ENCODE peak calls at places on chromosome 6, in four cellular contexts. U is upper lobe of left lung, R is GM12892, Q is lower leg skin. V is an unnamed sample.

GRCh38 chr6:134111062-134111677 is 58.7 kb upstream of the SLC2A12 start:
- DNase-seq in U (no peak), R (peak), Q (no peak), V (no peak)

GRCh38 chr6:56040271-56040670 is 164.9 kb upstream of the BMP5 start:
- DNase-seq in R (no peak), U (no peak), Q (no peak), V (no peak)

GRCh38 chr6:23145801-23146200 is 576.4 kb downstream of the HDGFL1 start:
- DNase-seq in U (no peak), R (no peak), Q (no peak), V (no peak)

GRCh38 chr6:125846292-125847024 is 55.7 kb downstream of the NCOA7 start:
- DNase-seq in Q (no peak), R (no peak), U (no peak), V (no peak)

GRCh38 chr6:98343797-98344196 is 490.6 kb upstream of the POU3F2 start:
- DNase-seq in R (no peak), U (no peak), Q (no peak), V (no peak)

GRCh38 chr6:17120019-17120418 is 18.2 kb downstream of the STMND1 start:
- DNase-seq in Q (no peak), R (no peak), U (no peak), V (no peak)

GRCh38 chr6:66808771-66809170 is 1101.7 kb upstream of the EYS start:
- DNase-seq in R (no peak), Q (no peak), U (no peak), V (no peak)

GRCh38 chr6:10014561-10014960 is 400.3 kb downstream of the TFAP2A start:
- DNase-seq in U (no peak), R (no peak), Q (no peak), V (no peak)

GRCh38 chr6:1390805-1391511 is 1.6 kb downstream of the FOXF2 start:
- DNase-seq in Q (no peak), U (peak), R (no peak), V (no peak)

GRCh38 chr6:129920103-129920798 is 59.1 kb upstream of the TMEM244 start:
- DNase-seq in U (no peak), Q (no peak), R (no peak), V (no peak)

GRCh38 chr6:95087394-95088097 is 489.8 kb upstream of the MANEA start:
- DNase-seq in Q (no peak), R (no peak), U (no peak), V (no peak)

GRCh38 chr6:87618531-87618930 is 28.6 kb downstream of the ORC3 start:
- DNase-seq in R (no peak), U (no peak), Q (no peak), V (no peak)

GRCh38 chr6:144131248-144131709 is 19.0 kb upstream of the STX11 start:
- DNase-seq in Q (no peak), U (no peak), R (no peak), V (no peak)

GRCh38 chr6:138818496-138819194 is 22.8 kb downstream of the ECT2L start:
- DNase-seq in R (peak), Q (no peak), U (no peak), V (no peak)

GRCh38 chr6:101534821-101535220 is 141.3 kb downstream of the GRIK2 start:
- DNase-seq in R (no peak), U (no peak), Q (no peak), V (no peak)

GRCh38 chr6:137095651-137096238 is 51.0 kb upstream of the IL20RA start:
- DNase-seq in R (no peak), U (no peak), Q (no peak), V (peak)

GRCh38 chr6:33905081-33905609 is 101.3 kb upstream of the MLN start:
- DNase-seq in Q (no peak), U (no peak), R (no peak), V (peak)

GRCh38 chr6:43808412-43808811 is 38.4 kb downstream of the VEGFA start:
- DNase-seq in U (no peak), Q (no peak), R (no peak), V (no peak)

DNA sequence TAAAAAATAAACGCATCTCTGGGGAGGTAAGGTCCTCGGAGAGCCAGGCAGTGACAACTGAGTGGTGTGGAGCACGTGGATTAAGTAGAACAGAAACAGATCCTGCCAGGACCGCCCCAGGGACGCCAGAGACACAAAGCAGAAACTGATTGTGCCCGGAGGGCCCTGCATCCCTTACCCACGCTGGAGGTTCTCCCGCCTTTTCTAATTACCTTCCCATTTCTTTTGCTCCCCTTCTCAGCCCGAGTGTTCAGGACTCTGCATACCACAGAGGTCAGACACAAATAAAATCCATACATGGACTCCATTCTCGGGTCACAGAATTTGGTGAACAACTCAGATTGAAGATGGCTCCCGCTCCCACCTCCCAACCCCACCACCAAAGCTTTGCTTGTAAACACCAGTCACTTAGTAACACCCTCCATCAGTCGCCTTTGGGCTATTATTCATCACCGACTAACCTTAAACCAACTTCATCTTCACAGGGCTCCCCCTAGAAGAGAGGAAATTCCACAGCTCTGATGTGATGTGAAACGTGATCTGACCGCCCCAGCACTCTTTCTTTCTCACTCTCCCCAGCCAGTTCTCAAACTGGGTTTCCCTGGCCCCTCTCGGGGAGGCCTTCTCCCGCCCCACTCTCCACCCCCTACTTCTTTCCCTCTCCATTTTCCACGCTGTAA is 32.6 kb upstream of the PIM1 start:
- DNase-seq in Q (no peak), R (no peak), U (no peak), V (no peak)
- TF ChIP-seq POLR2A in Q (no peak), R (no peak), U (no peak), V (no peak)

GRCh38 chr6:105993769-105994521 is 92.2 kb upstream of the PRDM1 start:
- DNase-seq in U (peak), Q (peak), R (no peak), V (peak)
- TF ChIP-seq POLR2A in U (peak), Q (no peak), R (no peak), V (peak)

GRCh38 chr6:25070547-25071366 is 135.0 kb upstream of the RIPOR2 start:
- DNase-seq in Q (peak), U (no peak), R (peak), V (peak)
- TF ChIP-seq POLR2A in Q (no peak), U (no peak), R (no peak), V (no peak)

DNA sequence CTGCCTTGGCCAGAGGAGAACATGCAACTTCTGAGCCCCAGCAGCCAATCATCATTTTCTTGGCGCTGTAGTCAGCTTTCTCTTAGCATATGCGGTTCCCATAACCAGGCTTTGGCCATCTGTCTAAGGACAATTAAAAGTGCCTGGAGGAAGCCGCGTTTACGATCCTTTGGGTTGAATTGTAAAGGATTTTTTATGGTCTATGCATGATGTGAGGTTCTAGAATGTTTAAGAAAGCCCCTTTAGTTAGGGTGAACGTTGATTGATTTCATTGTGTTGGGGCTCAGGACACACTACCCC is 791 bp upstream of the CDK19 start:
- DNase-seq in Q (no peak), R (no peak), U (no peak), V (no peak)
- TF ChIP-seq POLR2A in Q (no peak), R (peak), U (no peak), V (no peak)

DNA sequence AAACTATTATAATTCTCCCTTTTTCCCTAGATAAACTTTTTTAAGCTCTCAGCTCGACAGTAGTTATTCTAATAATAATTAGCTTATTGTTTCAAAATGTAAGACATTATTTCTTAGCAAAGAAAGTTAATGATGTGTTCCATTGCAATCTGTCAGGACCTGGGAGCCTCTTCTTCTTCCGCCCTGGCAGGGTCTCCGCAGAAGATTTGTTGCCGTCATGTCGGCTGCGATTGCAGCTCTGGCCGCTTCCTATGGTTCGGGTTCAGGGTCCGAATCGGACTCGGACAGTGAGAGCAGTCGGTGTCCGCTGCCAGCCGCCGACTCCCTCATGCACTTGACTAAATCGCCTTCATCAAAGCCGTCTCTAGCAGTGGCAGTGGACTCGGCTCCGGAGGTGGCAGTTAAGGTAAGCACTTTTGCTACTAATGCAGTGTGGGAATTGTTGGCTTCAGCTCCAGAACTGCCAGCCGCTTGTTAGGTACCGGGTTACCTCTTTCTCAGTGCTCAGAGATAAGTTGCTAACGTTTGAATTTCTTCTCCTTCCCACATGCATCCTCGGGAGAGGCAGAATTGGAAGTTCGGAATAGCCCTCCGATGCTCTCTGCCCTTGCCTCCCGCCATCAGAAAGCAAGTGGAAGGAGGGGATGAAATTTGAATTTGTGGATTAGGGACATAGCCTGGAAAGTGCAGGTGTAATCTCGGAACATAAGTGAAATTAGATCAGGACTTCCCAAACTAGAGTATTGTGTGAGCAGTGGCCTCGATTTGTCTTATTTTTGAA is at the start of gene CDC40:
- DNase-seq in R (peak), U (peak), Q (peak), V (peak)
- TF ChIP-seq POLR2A in R (peak), U (peak), Q (no peak), V (peak)

DNA sequence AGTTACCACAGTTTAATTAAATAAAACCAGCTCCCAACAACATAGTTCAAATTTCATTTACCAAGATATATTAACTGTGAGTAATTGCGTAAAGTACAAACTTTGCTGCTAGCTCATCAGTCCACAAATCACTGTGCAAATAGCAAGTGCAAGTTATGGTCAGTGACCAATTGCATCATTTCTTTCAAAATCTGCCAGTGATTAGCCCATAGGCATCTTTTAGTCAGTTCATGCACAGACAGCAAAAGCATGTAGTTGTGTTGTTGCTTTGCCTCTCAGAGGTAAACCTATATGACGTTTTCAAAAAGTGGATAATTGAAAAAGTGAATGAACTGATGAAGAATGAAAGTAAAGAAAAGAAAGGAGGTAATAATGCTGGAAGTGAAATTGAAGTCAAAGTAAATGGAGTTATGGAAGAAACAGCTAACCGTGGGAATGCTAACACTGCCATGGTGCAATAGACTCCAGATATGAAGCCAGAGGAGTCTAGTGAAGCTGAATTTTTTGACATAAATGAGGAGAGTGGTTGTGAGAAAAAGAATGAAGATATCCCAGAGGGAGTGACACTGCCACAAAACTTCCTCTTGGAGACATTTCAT is 36.5 kb downstream of the ENPP1 start:
- DNase-seq in R (no peak), Q (no peak), U (no peak), V (no peak)
- TF ChIP-seq POLR2A in R (no peak), Q (no peak), U (no peak), V (no peak)

GRCh38 chr6:3751019-3751729 is at the start of gene PXDC1:
- DNase-seq in Q (peak), U (peak), R (peak), V (no peak)

GRCh38 chr6:3749390-3749978 is 2.0 kb downstream of the PXDC1 start:
- DNase-seq in R (no peak), U (no peak), Q (peak), V (peak)

GRCh38 chr6:3749991-3750323 is 1.6 kb downstream of the PXDC1 start:
- DNase-seq in Q (peak), U (no peak), R (no peak), V (no peak)

GRCh38 chr6:3751730-3752537 is 421 bp upstream of the PXDC1 start:
- DNase-seq in U (peak), R (peak), Q (peak), V (peak)

GRCh38 chr6:3750324-3751018 is 1.0 kb downstream of the PXDC1 start:
- DNase-seq in R (peak), U (peak), Q (peak), V (peak)
- TF ChIP-seq POLR2A in R (no peak), U (peak), Q (peak), V (peak)

DNA sequence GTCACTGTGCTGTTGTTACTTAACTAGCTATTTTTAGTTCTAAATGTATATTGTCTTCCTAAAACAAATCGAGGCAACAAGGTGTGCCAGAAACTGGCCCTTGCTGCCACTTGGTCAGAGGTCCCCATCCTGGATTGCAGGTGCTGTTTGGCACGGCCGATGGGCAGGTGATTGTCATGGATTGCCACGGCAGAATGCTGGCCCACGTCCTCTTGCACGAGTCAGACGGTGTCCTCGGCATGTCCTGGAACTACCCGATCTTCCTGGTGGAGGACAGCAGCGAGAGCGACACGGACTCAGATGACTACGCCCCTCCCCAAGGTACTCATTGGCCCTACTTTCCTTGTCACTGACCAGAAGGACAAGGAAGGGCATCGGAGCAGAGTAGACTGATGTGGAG is 111.0 kb upstream of the TMEM181 start:
- DNase-seq in U (no peak), R (no peak), Q (no peak), V (no peak)
- TF ChIP-seq POLR2A in U (no peak), R (no peak), Q (no peak), V (no peak)

GRCh38 chr6:3068329-3069223 is at the start of gene RIPK1:
- DNase-seq in Q (peak), U (peak), R (peak), V (peak)
- TF ChIP-seq POLR2A in Q (peak), U (peak), R (peak), V (peak)

GRCh38 chr6:75460636-75461035 is 33.0 kb downstream of the FILIP1 start:
- DNase-seq in Q (no peak), U (no peak), R (no peak), V (no peak)

GRCh38 chr6:75463896-75464295 is 29.7 kb downstream of the FILIP1 start:
- DNase-seq in Q (no peak), R (no peak), U (no peak), V (no peak)

GRCh38 chr6:75458895-75459294 is 34.7 kb downstream of the FILIP1 start:
- DNase-seq in R (no peak), U (no peak), Q (no peak), V (no peak)
- TF ChIP-seq POLR2A in R (no peak), U (no peak), Q (no peak), V (no peak)